ENCODE peak calls at places on chromosomes 13 and 19, in eight cellular contexts. One of them, this sample, is unnamed.

GRCh38 chr19:47093254-47093653 is 20.3 kb downstream of the ZC3H4 start:
- DNase-seq in NCI-H2081: no peak
- DNase-seq in Peyer's patch: peak; percentile 40
- DNase-seq in left cardiac atrium: no peak
- DNase-seq in activated T-cell treated with anti-CD3 and anti-CD28 coated beads for 1 hour: no peak
- DNase-seq in Daoy: no peak
- DNase-seq in MV-4-11: no peak
- DNase-seq in GM12892: no peak
- DNase-seq in this sample: no peak

GRCh38 chr19:709196-709964 is 645 bp downstream of the PALM start:
- DNase-seq in Daoy: no peak
- DNase-seq in NCI-H2081: no peak
- DNase-seq in activated T-cell treated with anti-CD3 and anti-CD28 coated beads for 1 hour: no peak
- DNase-seq in MV-4-11: no peak
- DNase-seq in Peyer's patch: no peak
- DNase-seq in GM12892: no peak
- DNase-seq in left cardiac atrium: peak; percentile 39
- DNase-seq in this sample: no peak

GRCh38 chr13:23510979-23511735 is 59.1 kb upstream of the TNFRSF19 start:
- DNase-seq in activated T-cell treated with anti-CD3 and anti-CD28 coated beads for 1 hour: no peak
- DNase-seq in NCI-H2081: no peak
- DNase-seq in Peyer's patch: no peak
- DNase-seq in MV-4-11: peak; percentile 30
- DNase-seq in Daoy: no peak
- DNase-seq in left cardiac atrium: no peak
- DNase-seq in GM12892: no peak
- DNase-seq in this sample: peak; percentile 16

GRCh38 chr19:46674416-46675178 is 13.6 kb upstream of the DACT3 start:
- DNase-seq in Daoy: peak; percentile 42
- DNase-seq in left cardiac atrium: no peak
- DNase-seq in Peyer's patch: no peak
- DNase-seq in GM12892: no peak
- DNase-seq in MV-4-11: no peak
- DNase-seq in activated T-cell treated with anti-CD3 and anti-CD28 coated beads for 1 hour: no peak
- DNase-seq in NCI-H2081: peak; percentile 7
- DNase-seq in this sample: peak; percentile 48

GRCh38 chr19:2250765-2251576 is 1.8 kb downstream of the AMH start:
- DNase-seq in Peyer's patch: no peak
- DNase-seq in GM12892: no peak
- DNase-seq in Daoy: peak; percentile 49
- DNase-seq in NCI-H2081: no peak
- DNase-seq in MV-4-11: no peak
- DNase-seq in activated T-cell treated with anti-CD3 and anti-CD28 coated beads for 1 hour: no peak
- DNase-seq in left cardiac atrium: peak; percentile 15
- DNase-seq in this sample: no peak

GRCh38 chr19:30649934-30650614 is 277.9 kb downstream of the ZNF536 start:
- DNase-seq in Peyer's patch: no peak
- DNase-seq in left cardiac atrium: no peak
- DNase-seq in Daoy: peak; percentile 66
- DNase-seq in MV-4-11: peak; percentile 52
- DNase-seq in GM12892: no peak
- DNase-seq in NCI-H2081: peak; percentile 15
- DNase-seq in activated T-cell treated with anti-CD3 and anti-CD28 coated beads for 1 hour: no peak
- DNase-seq in this sample: peak; percentile 32

GRCh38 chr13:89520468-89520867 is 1827.0 kb upstream of the MIR17HG start:
- DNase-seq in activated T-cell treated with anti-CD3 and anti-CD28 coated beads for 1 hour: no peak
- DNase-seq in MV-4-11: no peak
- DNase-seq in GM12892: no peak
- DNase-seq in NCI-H2081: no peak
- DNase-seq in Peyer's patch: no peak
- DNase-seq in Daoy: no peak
- DNase-seq in left cardiac atrium: no peak
- DNase-seq in this sample: no peak

GRCh38 chr13:61927648-61928047 is 512.0 kb upstream of the PCDH20 start:
- DNase-seq in left cardiac atrium: no peak
- DNase-seq in activated T-cell treated with anti-CD3 and anti-CD28 coated beads for 1 hour: no peak
- DNase-seq in Peyer's patch: no peak
- DNase-seq in GM12892: no peak
- DNase-seq in Daoy: no peak
- DNase-seq in NCI-H2081: no peak
- DNase-seq in MV-4-11: peak; percentile 59
- DNase-seq in this sample: no peak

GRCh38 chr13:65592757-65593156 is 1637.4 kb downstream of the PCDH9 start:
- DNase-seq in Peyer's patch: no peak
- DNase-seq in NCI-H2081: no peak
- DNase-seq in Daoy: no peak
- DNase-seq in GM12892: no peak
- DNase-seq in MV-4-11: no peak
- DNase-seq in activated T-cell treated with anti-CD3 and anti-CD28 coated beads for 1 hour: no peak
- DNase-seq in left cardiac atrium: no peak
- DNase-seq in this sample: no peak

This sample was measured in DMS 273 treated with DMSO at 0.1 percent for 48 hours.